ENCODE peak calls at places on chromosome 17, in nine cellular contexts. Y is transverse colon, R is thoracic aorta, H is mucosa of descending colon, B is epithelial cell of proximal tubule, W is progenitor cell of endocrine pancreas, J is SK-N-SH, V is astrocyte of the cerebellum, D is spleen. K is an unnamed sample.
A peak's percentile ranks its signal among the peaks of the same experiment; 100 is the strongest.

GRCh38 chr17:68301438-68301959 is 10.2 kb downstream of the ARSG start:
- DNase-seq in Y (no peak), R (no peak), H (no peak), B (no peak), W (no peak), J (no peak), V (no peak), D (no peak), K (no peak)

GRCh38 chr17:68457168-68457538 is at the start of gene WIPI1:
- DNase-seq in Y (peak; percentile 58), R (no peak), H (peak; percentile 82), B (no peak), W (no peak), J (no peak), V (no peak), D (peak; percentile 95), K (no peak)

GRCh38 chr17:57523926-57524634 is 221.0 kb downstream of the CCDC182 start:
- DNase-seq in Y (no peak), R (peak; percentile 54), H (peak; percentile 39), B (peak; percentile 41), W (no peak), J (no peak), V (no peak), D (no peak), K (no peak)

GRCh38 chr17:21161498-21162393 is 35.0 kb downstream of the DHRS7B start:
- DNase-seq in Y (no peak), R (no peak), H (no peak), B (no peak), W (no peak), J (no peak), V (no peak), D (no peak), K (no peak)

GRCh38 chr17:17082878-17083277 is 40.6 kb downstream of the MPRIP start:
- DNase-seq in Y (no peak), R (no peak), H (peak; percentile 15), B (no peak), W (no peak), J (no peak), V (no peak), D (peak; percentile 16), K (no peak)

GRCh38 chr17:29933379-29933778 is 3.4 kb upstream of the SSH2 start:
- DNase-seq in Y (no peak), R (no peak), H (no peak), B (no peak), W (no peak), J (no peak), V (no peak), D (no peak), K (peak; percentile 16)

GRCh38 chr17:77316191-77316641 is 175.4 kb downstream of the SEC14L1 start:
- DNase-seq in Y (peak; percentile 16), R (no peak), H (peak; percentile 30), B (no peak), W (no peak), J (peak; percentile 59), V (peak; percentile 75), D (peak; percentile 77), K (no peak)

GRCh38 chr17:63382826-63383225 is 63.3 kb downstream of the CYB561 start:
- DNase-seq in Y (no peak), R (no peak), H (no peak), B (no peak), W (no peak), J (no peak), V (no peak), D (no peak), K (no peak)

GRCh38 chr17:17514361-17514992 is 18.3 kb upstream of the RASD1 start:
- DNase-seq in Y (no peak), R (no peak), H (no peak), B (no peak), W (no peak), J (peak; percentile 59), V (no peak), D (no peak), K (no peak)

GRCh38 chr17:65020284-65020683 is 36.3 kb downstream of the GNA13 start:
- DNase-seq in Y (no peak), R (no peak), H (no peak), B (peak; percentile 83), W (no peak), J (no peak), V (no peak), D (no peak), K (peak; percentile 53)

GRCh38 chr17:44970136-44970737 is 2.1 kb upstream of the C1QL1 start:
- DNase-seq in Y (peak; percentile 39), R (no peak), H (peak; percentile 39), B (no peak), W (no peak), J (peak; percentile 77), V (no peak), D (no peak), K (no peak)

GRCh38 chr17:11693284-11693683 is 95.0 kb downstream of the DNAH9 start:
- DNase-seq in Y (no peak), R (no peak), H (no peak), B (no peak), W (no peak), J (no peak), V (no peak), D (no peak), K (no peak)

GRCh38 chr17:66533572-66533971 is 231.2 kb downstream of the PRKCA start:
- DNase-seq in Y (no peak), R (no peak), H (no peak), B (no peak), W (peak; percentile 14), J (peak; percentile 34), V (peak; percentile 59), D (no peak), K (no peak)
- TF ChIP-seq CTCF in Y (no peak), R (no peak), H (no peak), B (no peak), W (no peak), J (peak; percentile 12), V (peak; percentile 30), D (no peak), K (no peak)

DNA sequence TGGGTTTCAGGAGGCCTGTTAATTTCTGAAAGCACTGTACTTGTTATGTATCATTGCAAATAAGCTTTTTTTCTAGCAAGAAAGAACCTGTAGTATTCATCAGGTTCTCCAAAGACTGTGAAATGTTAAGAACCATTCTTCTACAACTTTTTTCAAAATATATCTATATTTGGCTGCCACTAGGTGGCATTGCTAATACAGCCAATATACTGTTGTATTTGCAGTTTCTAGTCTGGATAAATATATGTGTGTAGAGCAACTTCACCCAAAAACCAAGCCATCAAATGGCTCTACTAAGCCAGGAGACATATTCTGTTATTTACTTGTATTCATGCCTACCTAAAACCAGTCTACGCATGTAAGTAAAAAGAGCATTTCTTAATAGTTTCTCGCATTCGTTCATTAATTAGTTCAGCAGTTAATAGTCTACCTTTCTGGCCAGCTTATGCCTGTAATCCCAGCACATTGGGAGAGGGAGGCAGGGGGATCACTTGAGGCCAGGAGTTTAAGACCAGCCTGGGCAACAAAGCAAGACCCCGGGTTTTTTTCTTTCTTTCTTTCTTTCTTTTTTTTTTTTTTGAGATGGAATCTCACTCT is 39.5 kb downstream of the VMP1 start:
- DNase-seq in Y (no peak), R (no peak), H (no peak), B (no peak), W (no peak), J (peak; percentile 44), V (no peak), D (no peak), K (no peak)
- TF ChIP-seq CTCF in Y (peak; percentile 58), R (peak; percentile 65), H (peak; percentile 14), B (peak; percentile 62), W (peak; percentile 74), J (peak; percentile 95), V (peak; percentile 42), D (peak; percentile 47), K (peak; percentile 43)

GRCh38 chr17:4834621-4835020 is 1.5 kb downstream of the MINK1 start:
- DNase-seq in Y (peak; percentile 28), R (no peak), H (peak; percentile 47), B (no peak), W (no peak), J (no peak), V (no peak), D (no peak), K (no peak)

GRCh38 chr17:4837471-4838305 is 4.5 kb downstream of the MINK1 start:
- DNase-seq in Y (no peak), R (no peak), H (no peak), B (no peak), W (no peak), J (no peak), V (no peak), D (no peak), K (no peak)

GRCh38 chr17:4836221-4836620 is 3.1 kb downstream of the MINK1 start:
- DNase-seq in Y (no peak), R (no peak), H (no peak), B (no peak), W (no peak), J (no peak), V (no peak), D (no peak), K (no peak)

GRCh38 chr17:4833178-4833940 is at the start of gene MINK1:
- DNase-seq in Y (peak; percentile 93), R (peak; percentile 22), H (peak; percentile 95), B (no peak), W (peak; percentile 83), J (peak; percentile 100), V (peak; percentile 82), D (peak; percentile 97), K (peak; percentile 69)

GRCh38 chr17:4833941-4834501 is 881 bp downstream of the MINK1 start:
- DNase-seq in Y (peak; percentile 47), R (no peak), H (peak; percentile 60), B (no peak), W (no peak), J (peak; percentile 44), V (no peak), D (no peak), K (peak; percentile 19)
- TF ChIP-seq CTCF in Y (no peak), R (no peak), H (no peak), B (no peak), W (no peak), J (no peak), V (no peak), D (no peak), K (no peak)

GRCh38 chr17:4584835-4585187 is 482 bp downstream of the SMTNL2 start:
- DNase-seq in Y (no peak), R (no peak), H (no peak), B (no peak), W (no peak), J (no peak), V (no peak), D (peak; percentile 53), K (no peak)

GRCh38 chr17:4582691-4583090 is 1.6 kb upstream of the SMTNL2 start:
- DNase-seq in Y (no peak), R (no peak), H (no peak), B (no peak), W (no peak), J (no peak), V (no peak), D (peak; percentile 16), K (no peak)

GRCh38 chr17:4583206-4583605 is 1.1 kb upstream of the SMTNL2 start:
- DNase-seq in Y (no peak), R (no peak), H (no peak), B (no peak), W (no peak), J (no peak), V (no peak), D (peak; percentile 19), K (no peak)

GRCh38 chr17:4584125-4584834 is at the start of gene SMTNL2:
- DNase-seq in Y (no peak), R (no peak), H (no peak), B (no peak), W (peak; percentile 33), J (peak; percentile 64), V (no peak), D (peak; percentile 75), K (no peak)

DNA sequence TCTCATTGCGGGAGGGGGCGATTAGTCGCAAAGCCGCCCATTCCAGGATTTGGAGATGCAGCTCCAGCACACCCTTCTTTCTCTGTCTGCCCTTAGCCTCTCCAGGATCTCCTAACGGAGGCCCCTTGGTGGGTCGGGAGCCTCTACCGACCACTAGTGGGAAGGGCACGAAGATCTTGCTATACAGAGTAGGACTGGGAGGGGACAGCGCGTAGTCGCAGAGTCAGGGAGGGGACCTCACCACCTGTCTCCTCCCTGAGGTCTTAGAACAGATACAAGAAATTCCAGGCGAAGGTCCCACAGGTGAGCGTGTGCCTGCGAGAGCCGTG is 569 bp upstream of the SMTNL2 start:
- DNase-seq in Y (no peak), R (no peak), H (no peak), B (no peak), W (no peak), J (peak; percentile 79), V (no peak), D (peak; percentile 62), K (no peak)
- TF ChIP-seq CTCF in Y (peak; percentile 15), R (peak; percentile 18), H (no peak), B (peak; percentile 40), W (peak; percentile 68), J (peak; percentile 39), V (peak; percentile 64), D (no peak), K (peak; percentile 36)

K was measured in HFF-Myc.